ENCODE peak calls at places on chromosomes 7 and 10, in eight cellular contexts. J is NCI-H1694 treated with DMSO at 0.1 percent for 48 hours, H is fibroblast of the aortic adventitia, A is epithelial cell of esophagus, S is T-helper 2 cell, M is SJSA1, K is right lobe of liver, Z is fibroblast of the conjunctiva. C is an unnamed sample.

GRCh38 chr7:37113661-37114355 is 334.9 kb downstream of the ELMO1 start:
- DNase-seq in J (no peak), H (no peak), A (peak), S (no peak), M (no peak), K (no peak), Z (no peak), C (no peak)

GRCh38 chr10:61812920-61813319 is 88.6 kb upstream of the ARID5B start:
- DNase-seq in J (no peak), H (no peak), A (no peak), S (no peak), M (no peak), K (no peak), Z (no peak), C (no peak)

GRCh38 chr10:62662471-62662870 is 142.0 kb upstream of the ADO start:
- DNase-seq in J (no peak), H (no peak), A (no peak), S (no peak), M (no peak), K (no peak), Z (no peak), C (peak)

GRCh38 chr10:118745056-118745455 is 9.7 kb downstream of the CACUL1 start:
- DNase-seq in J (no peak), H (no peak), A (peak), S (no peak), M (no peak), K (no peak), Z (no peak), C (no peak)

GRCh38 chr10:113941140-113941539 is 86.7 kb downstream of the NHLRC2 start:
- DNase-seq in J (no peak), H (no peak), A (no peak), S (no peak), M (no peak), K (peak), Z (no peak), C (no peak)

GRCh38 chr10:49398000-49398861 is 2.3 kb upstream of the DRGX start:
- DNase-seq in J (no peak), H (peak), A (peak), S (no peak), M (peak), K (no peak), Z (no peak), C (peak)

GRCh38 chr10:78177431-78178185 is 143.9 kb downstream of the RPS24 start:
- DNase-seq in J (no peak), H (no peak), A (no peak), S (no peak), M (no peak), K (no peak), Z (no peak), C (no peak)

GRCh38 chr7:117212969-117213877 is 109.6 kb downstream of the WNT2 start:
- DNase-seq in J (peak), H (peak), A (peak), S (no peak), M (peak), K (peak), Z (peak), C (peak)

GRCh38 chr7:33764752-33765451 is 140.4 kb upstream of the BMPER start:
- DNase-seq in J (no peak), H (peak), A (peak), S (no peak), M (no peak), K (no peak), Z (no peak), C (no peak)

GRCh38 chr7:641269-641671 is 85.2 kb upstream of the DNAAF5 start:
- DNase-seq in J (no peak), H (no peak), A (no peak), S (no peak), M (no peak), K (no peak), Z (no peak), C (no peak)

GRCh38 chr7:128833148-128833938 is 3.1 kb downstream of the FLNC start:
- DNase-seq in J (peak), H (peak), A (peak), S (no peak), M (peak), K (no peak), Z (peak), C (peak)

GRCh38 chr7:1193593-1194424 is 33.8 kb upstream of the ZFAND2A start:
- DNase-seq in J (peak), H (peak), A (peak), S (no peak), M (no peak), K (peak), Z (no peak), C (peak)

GRCh38 chr10:12534824-12535223 is 185.5 kb downstream of the CAMK1D start:
- DNase-seq in J (no peak), H (no peak), A (no peak), S (no peak), M (no peak), K (no peak), Z (no peak), C (peak)

GRCh38 chr7:131071786-131072504 is 255.7 kb upstream of the MKLN1 start:
- DNase-seq in J (peak), H (peak), A (peak), S (no peak), M (peak), K (peak), Z (no peak), C (no peak)

GRCh38 chr7:140242057-140243031 is 65.6 kb upstream of the KDM7A start:
- DNase-seq in J (no peak), H (no peak), A (peak), S (no peak), M (no peak), K (no peak), Z (no peak), C (peak)

GRCh38 chr7:152551304-152552036 is 115.7 kb upstream of the KMT2C start:
- DNase-seq in J (no peak), H (no peak), A (no peak), S (no peak), M (no peak), K (no peak), Z (no peak), C (no peak)

GRCh38 chr7:115851291-115851690 is 179.3 kb downstream of the TFEC start:
- DNase-seq in J (peak), H (peak), A (peak), S (no peak), M (peak), K (no peak), Z (peak), C (no peak)

GRCh38 chr7:116674508-116675173 is 2.6 kb downstream of the MET start:
- DNase-seq in J (no peak), H (no peak), A (peak), S (no peak), M (no peak), K (no peak), Z (no peak), C (no peak)

GRCh38 chr10:73788864-73789658 is 3.7 kb downstream of the ZSWIM8 start:
- DNase-seq in J (no peak), H (no peak), A (no peak), S (no peak), M (no peak), K (no peak), Z (no peak), C (no peak)

GRCh38 chr7:70417061-70417655 is 714.8 kb upstream of the GALNT17 start:
- DNase-seq in J (peak), H (no peak), A (no peak), S (no peak), M (no peak), K (no peak), Z (no peak), C (peak)

GRCh38 chr10:63637833-63638443 is 116.7 kb downstream of the REEP3 start:
- DNase-seq in J (no peak), H (no peak), A (no peak), S (no peak), M (no peak), K (no peak), Z (no peak), C (peak)

GRCh38 chr7:105336009-105336408 is 52.7 kb downstream of the SRPK2 start:
- DNase-seq in J (peak), H (peak), A (peak), S (no peak), M (no peak), K (no peak), Z (no peak), C (no peak)

GRCh38 chr7:155360495-155361362 is 63.1 kb downstream of the INSIG1 start:
- DNase-seq in J (no peak), H (no peak), A (no peak), S (no peak), M (no peak), K (peak), Z (no peak), C (no peak)

GRCh38 chr10:62264126-62264525 is 4.5 kb downstream of the RTKN2 start:
- DNase-seq in J (no peak), H (no peak), A (no peak), S (no peak), M (no peak), K (no peak), Z (no peak), C (no peak)

GRCh38 chr10:99667108-99667751 is 7.9 kb downstream of the ENTPD7 start:
- DNase-seq in J (no peak), H (peak), A (peak), S (no peak), M (peak), K (no peak), Z (no peak), C (no peak)

GRCh38 chr10:122323941-122324675 is 50.4 kb upstream of the PLEKHA1 start:
- DNase-seq in J (no peak), H (peak), A (peak), S (no peak), M (no peak), K (no peak), Z (no peak), C (no peak)

GRCh38 chr7:18414885-18415284 is 80.7 kb upstream of the HDAC9 start:
- DNase-seq in J (no peak), H (no peak), A (no peak), S (no peak), M (no peak), K (no peak), Z (no peak), C (no peak)

GRCh38 chr10:100184426-100185219 is 1.2 kb downstream of the ERLIN1 start:
- DNase-seq in J (no peak), H (peak), A (peak), S (no peak), M (peak), K (no peak), Z (no peak), C (no peak)